ENCODE peak calls at places on chromosome 12, in seven cellular contexts. A is naive thymus-derived CD8-positive, alpha-beta T cell; K is stimulated activated CD8-positive, alpha-beta memory T cell treated with anti-CD3 and anti-CD28 coated beads, Interleukin-15, amount 100 ng/mL, for 4 hours; P is NCI-H1092; W is fibroblast of pulmonary artery; Q is B cell; R is ureter. B is an unnamed sample.

GRCh38 chr12:71846322-71846940 is 6.9 kb downstream of the TBC1D15 start:
- DNase-seq in W (peak), P (no peak), Q (no peak), A (peak), R (no peak), K (no peak), B (no peak)

GRCh38 chr12:114967187-114967586 is 283.2 kb upstream of the TBX3 start:
- DNase-seq in K (no peak), P (no peak), Q (no peak), W (no peak), A (no peak), R (no peak), B (no peak)

GRCh38 chr12:79911889-79912656 is 22.8 kb downstream of the PPP1R12A start:
- DNase-seq in K (no peak), P (no peak), W (peak), A (no peak), R (no peak), Q (no peak), B (no peak)

GRCh38 chr12:50984899-50985298 is 32.6 kb downstream of the HIGD1C start:
- DNase-seq in P (no peak), K (no peak), A (no peak), R (no peak), W (no peak), Q (no peak), B (no peak)

GRCh38 chr12:62772556-62772955 is 162.4 kb downstream of the PPM1H start:
- DNase-seq in Q (no peak), R (no peak), K (no peak), W (no peak), P (no peak), A (no peak), B (no peak)

GRCh38 chr12:123478762-123479161 is 20.8 kb downstream of the SNRNP35 start:
- DNase-seq in W (peak), P (no peak), Q (no peak), R (peak), A (no peak), K (no peak), B (no peak)

GRCh38 chr12:6603095-6603567 is 4.0 kb downstream of the CHD4 start:
- DNase-seq in A (peak), Q (no peak), W (peak), P (no peak), R (no peak), K (no peak), B (no peak)

GRCh38 chr12:80925237-80925636 is 12.5 kb downstream of the LIN7A start:
- DNase-seq in Q (no peak), A (no peak), P (no peak), W (no peak), K (no peak), R (no peak), B (no peak)

GRCh38 chr12:8698132-8698829 is 490 bp downstream of the RIMKLB start:
- DNase-seq in P (peak), R (no peak), A (peak), Q (peak), K (peak), W (peak), B (peak)

GRCh38 chr12:110778801-110779577 is 36.3 kb upstream of the PPP1CC start:
- DNase-seq in Q (no peak), W (no peak), R (no peak), P (no peak), K (no peak), A (no peak), B (no peak)

GRCh38 chr12:65998536-65999530 is 131.7 kb downstream of the LLPH start:
- DNase-seq in Q (no peak), R (no peak), P (no peak), W (no peak), A (no peak), K (no peak), B (no peak)

GRCh38 chr12:11877869-11878780 is 192.6 kb upstream of the BCL2L14 start:
- DNase-seq in Q (no peak), R (no peak), A (no peak), K (no peak), W (peak), P (no peak), B (no peak)

GRCh38 chr12:52867636-52868035 is 18.8 kb upstream of the KRT78 start:
- DNase-seq in A (peak), K (no peak), R (peak), W (no peak), P (no peak), Q (no peak), B (no peak)

GRCh38 chr12:89085421-89085820 is 266.9 kb downstream of the DUSP6 start:
- DNase-seq in W (peak), K (no peak), R (no peak), Q (no peak), A (no peak), P (no peak), B (no peak)

GRCh38 chr12:100348657-100349454 is 8.0 kb upstream of the SLC17A8 start:
- DNase-seq in Q (no peak), R (no peak), A (no peak), P (no peak), K (no peak), W (peak), B (no peak)

GRCh38 chr12:113519464-113520191 is 48.0 kb upstream of the LHX5 start:
- DNase-seq in K (no peak), P (no peak), A (no peak), Q (no peak), R (no peak), W (no peak), B (no peak)

GRCh38 chr12:39440781-39441180 is 2.1 kb downstream of the KIF21A start:
- DNase-seq in P (no peak), R (no peak), K (no peak), A (no peak), W (no peak), Q (no peak), B (no peak)

GRCh38 chr12:25788707-25789106 is 169.8 kb upstream of the RASSF8 start:
- DNase-seq in W (peak), P (no peak), Q (no peak), K (no peak), A (no peak), R (no peak), B (no peak)

GRCh38 chr12:121673013-121673441 is 3.6 kb upstream of the MORN3 start:
- DNase-seq in W (no peak), A (no peak), Q (no peak), R (no peak), K (no peak), P (no peak), B (no peak)